ENCODE peak calls at places on chromosome 21, in five cellular contexts. H is prostate gland, A is endodermal cell, B is brain microvascular endothelial cell, T is neural progenitor cell. U is an unnamed sample.
A peak's percentile ranks its signal among the peaks of the same experiment; 100 is the strongest.

GRCh38 chr21:45515241-45516061 is 26.8 kb downstream of the SLC19A1 start:
- DNase-seq in A (peak; percentile 82), T (no peak), H (no peak), B (no peak), U (no peak)

GRCh38 chr21:21195417-21195816 is 197.2 kb downstream of the NCAM2 start:
- DNase-seq in B (no peak), T (no peak), A (no peak), H (no peak), U (no peak)

GRCh38 chr21:36466061-36466511 is 13.8 kb downstream of the CLDN14 start:
- DNase-seq in A (no peak), H (no peak), B (no peak), T (no peak), U (no peak)

GRCh38 chr21:37868896-37869295 is 47.4 kb downstream of the KCNJ6 start:
- DNase-seq in H (no peak), A (peak; percentile 13), B (peak; percentile 56), T (no peak), U (no peak)

GRCh38 chr21:36506482-36506881 is 26.6 kb upstream of the CLDN14 start:
- DNase-seq in H (no peak), B (no peak), A (no peak), T (no peak), U (no peak)

GRCh38 chr21:21612446-21612845 is 614.2 kb downstream of the NCAM2 start:
- DNase-seq in T (peak; percentile 81), A (peak; percentile 50), B (peak; percentile 37), H (no peak), U (peak; percentile 58)

GRCh38 chr21:39384674-39385298 is 35.9 kb upstream of the HMGN1 start:
- DNase-seq in T (no peak), H (no peak), B (peak; percentile 5), A (no peak), U (no peak)

GRCh38 chr21:8991088-8991907 is 1530.1 kb upstream of the TPTE start:
- DNase-seq in T (no peak), B (no peak), H (no peak), A (peak; percentile 54), U (no peak)

GRCh38 chr21:39314155-39315027 is 959 bp upstream of the BRWD1 start:
- DNase-seq in H (peak; percentile 39), T (no peak), B (peak; percentile 59), A (peak; percentile 87), U (peak; percentile 58)

GRCh38 chr21:38503588-38503987 is 5.3 kb upstream of the ERG start:
- DNase-seq in B (peak; percentile 79), T (no peak), H (no peak), A (no peak), U (peak; percentile 29)

GRCh38 chr21:39175154-39175553 is 8.1 kb downstream of the PSMG1 start:
- DNase-seq in T (no peak), B (no peak), H (no peak), A (no peak), U (peak; percentile 40)

GRCh38 chr21:45489480-45489982 is 52.7 kb downstream of the SLC19A1 start:
- DNase-seq in B (no peak), A (no peak), T (no peak), H (no peak), U (no peak)

GRCh38 chr21:29680273-29680672 is 259.5 kb downstream of the GRIK1 start:
- DNase-seq in T (no peak), A (no peak), B (no peak), H (no peak), U (no peak)

GRCh38 chr21:46189213-46189958 is 5.1 kb upstream of the SPATC1L start:
- DNase-seq in H (peak; percentile 62), A (peak; percentile 51), T (no peak), B (peak; percentile 73), U (no peak)

GRCh38 chr21:17003221-17003620 is 509.6 kb upstream of the CXADR start:
- DNase-seq in A (no peak), H (no peak), T (no peak), B (peak; percentile 14), U (no peak)

GRCh38 chr21:45401916-45402900 is 2.8 kb upstream of the COL18A1 start:
- DNase-seq in B (no peak), T (no peak), H (no peak), A (peak; percentile 36), U (no peak)

GRCh38 chr21:32257952-32258785 is 20.7 kb downstream of the MIS18A start:
- DNase-seq in A (peak; percentile 88), T (peak; percentile 88), B (peak; percentile 80), H (peak; percentile 76), U (peak; percentile 81)

GRCh38 chr21:37006521-37007291 is at the start of gene RIPPLY3:
- DNase-seq in A (peak; percentile 82), B (no peak), T (peak; percentile 66), H (no peak), U (peak; percentile 65)

GRCh38 chr21:45747233-45747766 is 103.8 kb downstream of the PCBP3 start:
- DNase-seq in B (no peak), A (no peak), T (no peak), H (no peak), U (no peak)

GRCh38 chr21:30104246-30104645 is 62.4 kb downstream of the CLDN17 start:
- DNase-seq in A (no peak), H (no peak), B (no peak), T (no peak), U (no peak)

GRCh38 chr21:31117046-31117916 is 79.0 kb upstream of the KRTAP19-8 start:
- DNase-seq in H (no peak), T (no peak), B (peak; percentile 69), A (peak; percentile 55), U (peak; percentile 29)

GRCh38 chr21:17491716-17492414 is 21.0 kb upstream of the CXADR start:
- DNase-seq in T (no peak), H (peak; percentile 23), A (no peak), B (peak; percentile 98), U (no peak)

GRCh38 chr21:22174746-22175145 is 1176.5 kb downstream of the NCAM2 start:
- DNase-seq in H (no peak), B (no peak), A (no peak), T (no peak), U (no peak)

GRCh38 chr21:25307489-25307888 is 299.8 kb downstream of the MRPL39 start:
- DNase-seq in A (no peak), T (no peak), B (no peak), H (no peak), U (no peak)

GRCh38 chr21:25296239-25296638 is 311.0 kb downstream of the MRPL39 start:
- DNase-seq in B (no peak), H (no peak), A (no peak), T (no peak), U (no peak)

GRCh38 chr21:29854795-29855194 is 85.0 kb downstream of the GRIK1 start:
- DNase-seq in B (no peak), H (no peak), T (no peak), A (no peak), U (no peak)

GRCh38 chr21:38460171-38460742 is 38.0 kb downstream of the ERG start:
- DNase-seq in B (peak; percentile 84), A (no peak), H (peak; percentile 17), T (no peak), U (no peak)

GRCh38 chr21:38768385-38769071 is 37.2 kb upstream of the ETS2 start:
- DNase-seq in H (no peak), T (no peak), B (peak; percentile 92), A (no peak), U (no peak)

GRCh38 chr21:46157396-46157986 is 2.1 kb upstream of the FTCD start:
- DNase-seq in A (no peak), H (no peak), B (no peak), T (no peak), U (no peak)

GRCh38 chr21:20353351-20353750 is 644.9 kb upstream of the NCAM2 start:
- DNase-seq in A (no peak), H (peak; percentile 4), B (no peak), T (no peak), U (no peak)

GRCh38 chr21:31182231-31183129 is 144.2 kb upstream of the KRTAP19-8 start:
- DNase-seq in T (no peak), H (no peak), A (no peak), B (no peak), U (no peak)

GRCh38 chr21:25568230-25568629 is 39.1 kb downstream of the MRPL39 start:
- DNase-seq in H (no peak), A (peak; percentile 49), T (peak; percentile 22), B (peak; percentile 76), U (peak; percentile 22)

GRCh38 chr21:38902608-38903445 is 97.1 kb downstream of the ETS2 start:
- DNase-seq in T (no peak), H (no peak), A (no peak), B (no peak), U (no peak)

GRCh38 chr21:16912075-16912474 is 600.8 kb upstream of the CXADR start:
- DNase-seq in T (no peak), A (no peak), B (peak; percentile 5), H (no peak), U (no peak)

DNA sequence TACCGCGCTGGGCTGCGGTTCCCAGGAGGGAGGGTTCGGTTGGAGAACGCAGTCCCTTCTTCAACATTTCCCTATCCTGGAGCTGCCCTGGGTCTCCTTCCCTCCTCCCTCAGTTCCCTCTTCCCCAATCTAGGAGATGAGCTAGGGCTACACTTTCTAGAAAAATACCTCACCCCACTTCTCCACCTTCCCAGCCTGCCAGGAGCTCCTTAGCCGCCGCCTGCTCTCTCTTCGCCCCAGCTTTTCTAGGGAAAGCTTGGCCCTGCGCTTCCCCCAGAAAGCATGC is 484 bp upstream of the ADAMTS1 start:
- DNase-seq in T (no peak), A (no peak), H (no peak), B (no peak), U (no peak)
- H3K27ac ChIP-seq in T (peak overlapping the region; percentile 57), A (peak overlapping the region; percentile 32), H (peak overlapping the region; percentile 83), B (peak overlapping the region; percentile 54), U (peak overlapping the region; percentile 90)

GRCh38 chr21:42850866-42851391 is 28.4 kb downstream of the WDR4 start:
- DNase-seq in T (peak; percentile 30), H (no peak), B (peak; percentile 5), A (peak; percentile 92), U (peak; percentile 41)
- TF ChIP-seq CTCF in T (peak; percentile 47), H (no peak), B (peak; percentile 62), A (peak; percentile 80), U (peak; percentile 62)

DNA sequence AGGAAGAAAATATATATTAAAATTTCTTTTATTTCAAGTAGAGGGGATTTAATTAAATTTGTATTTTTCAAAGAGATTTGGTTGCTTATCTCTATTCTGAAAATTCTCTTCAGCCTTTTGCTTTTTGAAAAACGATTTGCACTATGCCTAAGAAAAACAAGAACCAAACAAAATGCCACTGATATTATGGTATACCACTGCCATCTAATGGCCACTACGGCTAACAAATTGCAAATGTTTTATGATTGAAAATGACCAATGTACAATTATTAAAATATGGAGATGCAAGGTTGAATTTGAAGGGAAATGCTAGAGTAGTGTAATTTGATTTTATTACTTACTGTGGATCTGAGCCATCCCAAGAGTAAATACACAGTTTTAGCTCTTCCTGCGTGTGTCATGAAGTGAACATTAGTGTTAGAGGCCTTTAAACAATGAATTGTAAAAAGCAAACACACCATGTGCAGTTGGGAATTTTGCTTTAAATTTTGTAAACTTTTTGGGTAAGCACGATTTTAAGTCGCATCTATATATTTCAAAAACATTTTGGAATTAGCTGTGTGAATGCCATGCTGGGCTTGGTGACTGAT is 137.4 kb upstream of the USP25 start:
- DNase-seq in T (peak; percentile 25), B (peak; percentile 37), H (peak; percentile 21), A (no peak), U (peak; percentile 50)
- H3K4me3 ChIP-seq in T (no peak overlapping the region), B (no peak overlapping the region), H (no peak overlapping the region), A (no peak overlapping the region), U (no peak overlapping the region)

GRCh38 chr21:35395728-35396127 is 346.6 kb upstream of the RUNX1 start:
- DNase-seq in B (no peak), T (no peak), A (no peak), H (no peak), U (no peak)
- H3K27ac ChIP-seq in B (no peak overlapping the region), T (no peak overlapping the region), A (no peak overlapping the region), H (no peak overlapping the region), U (no peak overlapping the region)

GRCh38 chr21:44335266-44336059 is 3.7 kb downstream of the CFAP410 start:
- DNase-seq in T (no peak), A (no peak), H (no peak), B (no peak), U (no peak)
- TF ChIP-seq CTCF in T (no peak), A (no peak), H (no peak), B (no peak), U (no peak)